ENCODE peak calls at places on chromosomes 13 and 19, in seven cellular contexts. One of them, this sample, is unnamed.

GRCh38 chr19:44438441-44438840 is 9.8 kb downstream of the ZNF229 start:
- DNase-seq in DND-41: no peak
- DNase-seq in T-cell: no peak
- DNase-seq in brain microvascular endothelial cell: no peak
- DNase-seq in left ventricle myocardium inferior: no peak
- DNase-seq in CD4-positive, alpha-beta T cell: no peak
- DNase-seq in midbrain: no peak
- DNase-seq in this sample: no peak

GRCh38 chr19:9856609-9857008 is 21.5 kb downstream of the PIN1 start:
- DNase-seq in left ventricle myocardium inferior: no peak
- DNase-seq in T-cell: no peak
- DNase-seq in CD4-positive, alpha-beta T cell: no peak
- DNase-seq in brain microvascular endothelial cell: no peak
- DNase-seq in midbrain: no peak
- DNase-seq in DND-41: no peak
- DNase-seq in this sample: no peak

GRCh38 chr19:49938662-49939061 is 9.4 kb upstream of the NUP62 start:
- DNase-seq in T-cell: no peak
- DNase-seq in DND-41: no peak
- DNase-seq in CD4-positive, alpha-beta T cell: no peak
- DNase-seq in left ventricle myocardium inferior: no peak
- DNase-seq in brain microvascular endothelial cell: no peak
- DNase-seq in midbrain: no peak
- DNase-seq in this sample: no peak

GRCh38 chr19:17528610-17529009 is 17.2 kb downstream of the PGLS start:
- DNase-seq in brain microvascular endothelial cell: no peak
- DNase-seq in DND-41: no peak
- DNase-seq in midbrain: no peak
- DNase-seq in left ventricle myocardium inferior: no peak
- DNase-seq in T-cell: no peak
- DNase-seq in CD4-positive, alpha-beta T cell: no peak
- DNase-seq in this sample: no peak

GRCh38 chr13:44259045-44260042 is 114.3 kb upstream of the SERP2 start:
- DNase-seq in left ventricle myocardium inferior: no peak
- DNase-seq in midbrain: no peak
- DNase-seq in DND-41: peak; percentile 64
- DNase-seq in CD4-positive, alpha-beta T cell: peak; percentile 67
- DNase-seq in T-cell: peak; percentile 66
- DNase-seq in brain microvascular endothelial cell: peak; percentile 89
- DNase-seq in this sample: no peak

GRCh38 chr13:25874907-25875306 is 176.9 kb downstream of the SHISA2 start:
- DNase-seq in midbrain: no peak
- DNase-seq in left ventricle myocardium inferior: no peak
- DNase-seq in brain microvascular endothelial cell: no peak
- DNase-seq in DND-41: peak; percentile 97
- DNase-seq in CD4-positive, alpha-beta T cell: peak; percentile 71
- DNase-seq in T-cell: peak; percentile 76
- DNase-seq in this sample: no peak

GRCh38 chr13:44713793-44714469 is 137.8 kb upstream of the TSC22D1 start:
- DNase-seq in brain microvascular endothelial cell: peak; percentile 96
- DNase-seq in CD4-positive, alpha-beta T cell: no peak
- DNase-seq in T-cell: no peak
- DNase-seq in left ventricle myocardium inferior: no peak
- DNase-seq in midbrain: no peak
- DNase-seq in DND-41: no peak
- DNase-seq in this sample: peak; percentile 90

GRCh38 chr13:114148521-114148855 is 16.1 kb upstream of the RASA3 start:
- DNase-seq in brain microvascular endothelial cell: no peak
- DNase-seq in CD4-positive, alpha-beta T cell: peak; percentile 93
- DNase-seq in midbrain: no peak
- DNase-seq in left ventricle myocardium inferior: no peak
- DNase-seq in T-cell: peak; percentile 84
- DNase-seq in DND-41: peak; percentile 86
- DNase-seq in this sample: no peak

GRCh38 chr19:11987405-11988231 is 22.8 kb downstream of the ZNF763 start:
- DNase-seq in DND-41: peak; percentile 98
- DNase-seq in T-cell: peak; percentile 92
- DNase-seq in CD4-positive, alpha-beta T cell: peak; percentile 87
- DNase-seq in brain microvascular endothelial cell: peak; percentile 95
- DNase-seq in left ventricle myocardium inferior: peak; percentile 97
- DNase-seq in midbrain: peak; percentile 90
- DNase-seq in this sample: peak; percentile 92

GRCh38 chr13:113784645-113785024 is 25.6 kb downstream of the TMEM255B start:
- DNase-seq in brain microvascular endothelial cell: no peak
- DNase-seq in left ventricle myocardium inferior: no peak
- DNase-seq in midbrain: no peak
- DNase-seq in DND-41: no peak
- DNase-seq in CD4-positive, alpha-beta T cell: no peak
- DNase-seq in T-cell: no peak
- DNase-seq in this sample: no peak

GRCh38 chr13:73000027-73000674 is 58.7 kb upstream of the KLF5 start:
- DNase-seq in midbrain: no peak
- DNase-seq in T-cell: no peak
- DNase-seq in CD4-positive, alpha-beta T cell: no peak
- DNase-seq in DND-41: no peak
- DNase-seq in left ventricle myocardium inferior: no peak
- DNase-seq in brain microvascular endothelial cell: no peak
- DNase-seq in this sample: peak; percentile 6

GRCh38 chr13:51478418-51479198 is 25.8 kb upstream of the INTS6 start:
- DNase-seq in brain microvascular endothelial cell: no peak
- DNase-seq in CD4-positive, alpha-beta T cell: no peak
- DNase-seq in left ventricle myocardium inferior: no peak
- DNase-seq in midbrain: no peak
- DNase-seq in T-cell: no peak
- DNase-seq in DND-41: no peak
- DNase-seq in this sample: no peak

GRCh38 chr13:27353166-27353583 is 71.2 kb upstream of the GTF3A start:
- DNase-seq in brain microvascular endothelial cell: peak; percentile 36
- DNase-seq in left ventricle myocardium inferior: no peak
- DNase-seq in T-cell: no peak
- DNase-seq in DND-41: no peak
- DNase-seq in midbrain: peak; percentile 63
- DNase-seq in CD4-positive, alpha-beta T cell: no peak
- DNase-seq in this sample: no peak

GRCh38 chr13:73939603-73940002 is 194.6 kb downstream of the KLF12 start:
- DNase-seq in T-cell: no peak
- DNase-seq in midbrain: no peak
- DNase-seq in DND-41: no peak
- DNase-seq in left ventricle myocardium inferior: no peak
- DNase-seq in CD4-positive, alpha-beta T cell: no peak
- DNase-seq in brain microvascular endothelial cell: no peak
- DNase-seq in this sample: no peak

GRCh38 chr13:93977986-93978385 is 501.5 kb downstream of the DCT start:
- DNase-seq in CD4-positive, alpha-beta T cell: no peak
- DNase-seq in DND-41: no peak
- DNase-seq in T-cell: no peak
- DNase-seq in brain microvascular endothelial cell: peak; percentile 58
- DNase-seq in midbrain: no peak
- DNase-seq in left ventricle myocardium inferior: no peak
- DNase-seq in this sample: no peak

GRCh38 chr13:76656056-76656455 is 230.1 kb downstream of the KCTD12 start:
- DNase-seq in midbrain: no peak
- DNase-seq in brain microvascular endothelial cell: no peak
- DNase-seq in DND-41: no peak
- DNase-seq in CD4-positive, alpha-beta T cell: no peak
- DNase-seq in T-cell: no peak
- DNase-seq in left ventricle myocardium inferior: no peak
- DNase-seq in this sample: no peak

GRCh38 chr19:35136977-35137702 is 1.5 kb upstream of the FXYD1 start:
- DNase-seq in CD4-positive, alpha-beta T cell: no peak
- DNase-seq in midbrain: no peak
- DNase-seq in DND-41: no peak
- DNase-seq in left ventricle myocardium inferior: no peak
- DNase-seq in brain microvascular endothelial cell: no peak
- DNase-seq in T-cell: no peak
- DNase-seq in this sample: no peak

GRCh38 chr19:6682607-6683128 is 12.7 kb upstream of the TNFSF14 start:
- DNase-seq in midbrain: no peak
- DNase-seq in left ventricle myocardium inferior: no peak
- DNase-seq in CD4-positive, alpha-beta T cell: no peak
- DNase-seq in DND-41: no peak
- DNase-seq in T-cell: no peak
- DNase-seq in brain microvascular endothelial cell: no peak
- DNase-seq in this sample: no peak